ENCODE peak calls at places on chromosomes 16 and 17, in seven cellular contexts. J is neuronal stem cell, E is H1, F is H9, B is IMR-90, G is mesenchymal stem cell, O is trophoblast cell. S is an unnamed sample.

GRCh38 chr16:52548261-52549010 is 1.5 kb upstream of the TOX3 start:
- DNase-seq in J (no peak), E (peak), F (peak), B (no peak), G (no peak), O (no peak), S (peak)

GRCh38 chr17:69869667-69870066 is 205.4 kb upstream of the KCNJ16 start:
- DNase-seq in J (no peak), E (no peak), F (no peak), B (no peak), G (no peak), O (no peak), S (no peak)

GRCh38 chr16:72840591-72841381 is 207.1 kb downstream of the ZFHX3 start:
- DNase-seq in J (no peak), E (no peak), F (no peak), B (peak), G (no peak), O (no peak), S (no peak)

GRCh38 chr17:2400474-2400866 is 390 bp downstream of the MNT start:
- DNase-seq in J (peak), E (peak), F (peak), B (no peak), G (peak), O (peak), S (peak)

GRCh38 chr17:72982680-72983079 is 109.8 kb downstream of the SLC39A11 start:
- DNase-seq in J (no peak), E (no peak), F (no peak), B (no peak), G (no peak), O (no peak), S (no peak)

GRCh38 chr16:11989238-11990160 is 13.0 kb downstream of the SNX29 start:
- DNase-seq in J (no peak), E (no peak), F (no peak), B (no peak), G (no peak), O (no peak), S (no peak)

GRCh38 chr16:47643610-47644009 is 182.5 kb downstream of the PHKB start:
- DNase-seq in J (no peak), E (no peak), F (no peak), B (no peak), G (peak), O (no peak), S (peak)

GRCh38 chr17:57326348-57326747 is 70.0 kb downstream of the MSI2 start:
- DNase-seq in J (no peak), E (no peak), F (no peak), B (no peak), G (no peak), O (no peak), S (no peak)

GRCh38 chr17:38741853-38742421 is 6.2 kb downstream of the PCGF2 start:
- DNase-seq in J (no peak), E (no peak), F (no peak), B (no peak), G (no peak), O (no peak), S (no peak)

GRCh38 chr16:67412294-67412693 is 4.0 kb downstream of the ZDHHC1 start:
- DNase-seq in J (no peak), E (no peak), F (no peak), B (no peak), G (no peak), O (no peak), S (no peak)

GRCh38 chr16:4052801-4053662 is 63.2 kb downstream of the ADCY9 start:
- DNase-seq in J (no peak), E (no peak), F (no peak), B (peak), G (peak), O (peak), S (no peak)

GRCh38 chr16:67226295-67226803 is 581 bp upstream of the TMEM208 start:
- DNase-seq in J (no peak), E (no peak), F (no peak), B (no peak), G (no peak), O (no peak), S (no peak)

GRCh38 chr17:56887552-56888467 is 26.0 kb downstream of the TRIM25 start:
- DNase-seq in J (no peak), E (no peak), F (no peak), B (peak), G (no peak), O (no peak), S (no peak)

GRCh38 chr16:17211797-17212196 is 259.0 kb downstream of the XYLT1 start:
- DNase-seq in J (peak), E (peak), F (peak), B (no peak), G (no peak), O (peak), S (peak)

GRCh38 chr16:64830653-64831052 is 291.2 kb downstream of the CDH11 start:
- DNase-seq in J (no peak), E (no peak), F (no peak), B (peak), G (peak), O (no peak), S (no peak)

GRCh38 chr16:2719328-2720062 is 529 bp downstream of the PRSS27 start:
- DNase-seq in J (no peak), E (no peak), F (no peak), B (no peak), G (no peak), O (peak), S (no peak)

GRCh38 chr17:3534881-3535252 is 22.7 kb downstream of the TRPV3 start:
- DNase-seq in J (no peak), E (no peak), F (peak), B (peak), G (peak), O (no peak), S (peak)
- H4K8ac ChIP-seq in J (no peak), E (no peak), F (no peak), B (peak), G (no peak), O (peak), S (no peak)

GRCh38 chr16:75413951-75414350 is 19.4 kb downstream of the CFDP1 start:
- DNase-seq in J (no peak), E (no peak), F (no peak), B (no peak), G (no peak), O (no peak), S (no peak)
- H4K8ac ChIP-seq in J (no peak), E (no peak), F (no peak), B (no peak), G (no peak), O (no peak), S (no peak)

DNA sequence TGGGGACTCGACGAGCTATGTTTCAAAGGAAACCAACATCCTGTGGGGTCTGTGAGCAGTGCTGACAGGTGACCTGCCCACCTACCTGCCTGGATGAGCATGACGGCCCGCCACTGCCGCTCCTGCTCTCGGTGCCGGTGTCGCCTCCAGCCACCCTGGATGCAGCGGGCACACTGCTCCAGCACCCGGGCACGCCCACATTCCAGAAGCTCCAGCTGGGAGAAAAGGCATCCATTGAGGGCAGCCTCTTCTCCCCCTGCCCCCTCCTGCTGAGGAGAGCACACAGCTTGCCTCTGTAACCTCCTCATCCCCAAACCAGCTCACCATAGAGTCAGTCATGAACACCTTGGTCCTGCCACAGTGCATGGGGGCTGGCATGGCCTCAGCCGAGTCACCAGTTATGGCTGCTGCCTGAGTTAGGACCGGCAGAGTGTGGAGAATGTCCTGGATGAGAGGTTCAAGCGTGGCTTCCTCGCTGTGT is 14.3 kb downstream of the ZNHIT3 start:
- DNase-seq in J (no peak), E (no peak), F (peak), B (no peak), G (no peak), O (no peak), S (no peak)
- H4K8ac ChIP-seq in J (peak), E (no peak), F (no peak), B (no peak), G (no peak), O (no peak), S (no peak)

GRCh38 chr17:6567528-6568185 is 11.3 kb upstream of the PITPNM3 start:
- DNase-seq in J (no peak), E (peak), F (peak), B (no peak), G (peak), O (no peak), S (peak)
- H4K8ac ChIP-seq in J (no peak), E (no peak), F (no peak), B (no peak), G (no peak), O (no peak), S (no peak)

GRCh38 chr16:87178977-87179376 is 138.2 kb downstream of the C16orf95 start:
- DNase-seq in J (no peak), E (no peak), F (peak), B (peak), G (peak), O (no peak), S (peak)
- H4K8ac ChIP-seq in J (no peak), E (no peak), F (no peak), B (peak), G (peak), O (no peak), S (no peak)